ENCODE peak calls at places on chromosomes 1 and 21, in five cellular contexts. H is aorta, K is PC-9, Z is body of pancreas, L is upper lobe of left lung. W is an unnamed sample.

GRCh38 chr1:36096500-36097412 is 8.1 kb downstream of the ADPRS start:
- DNase-seq in K (no peak), L (no peak), Z (no peak), H (peak; percentile 73), W (no peak)

GRCh38 chr1:48851638-48852037 is 74.9 kb upstream of the BEND5 start:
- DNase-seq in Z (no peak), L (no peak), K (no peak), H (no peak), W (no peak)

GRCh38 chr1:85940621-85941306 is 215.8 kb downstream of the COL24A1 start:
- DNase-seq in H (no peak), Z (no peak), L (no peak), K (no peak), W (no peak)

GRCh38 chr1:42876009-42876408 is 29.6 kb downstream of the ZNF691 start:
- DNase-seq in H (no peak), K (no peak), L (no peak), Z (no peak), W (no peak)

GRCh38 chr1:185398599-185398998 is 81.6 kb upstream of the IVNS1ABP start:
- DNase-seq in L (no peak), K (no peak), H (no peak), Z (no peak), W (no peak)

GRCh38 chr1:167899253-167899681 is 14.7 kb downstream of the ADCY10 start:
- DNase-seq in L (no peak), H (peak; percentile 88), K (no peak), Z (peak; percentile 64), W (no peak)

GRCh38 chr1:155086856-155087535 is 8.4 kb downstream of the EFNA3 start:
- DNase-seq in Z (no peak), L (no peak), H (peak; percentile 75), K (no peak), W (no peak)

GRCh38 chr1:24640288-24640687 is 2.8 kb upstream of the SRRM1 start:
- DNase-seq in L (no peak), H (no peak), Z (peak; percentile 50), K (no peak), W (no peak)

GRCh38 chr1:97247196-97247595 is 525.6 kb downstream of the PTBP2 start:
- DNase-seq in K (no peak), Z (no peak), H (no peak), L (no peak), W (no peak)

GRCh38 chr1:26733982-26734381 is 38.2 kb downstream of the ARID1A start:
- DNase-seq in Z (no peak), H (no peak), K (peak; percentile 92), L (no peak), W (no peak)

GRCh38 chr21:43917515-43918384 is 52.7 kb downstream of the AGPAT3 start:
- DNase-seq in H (peak; percentile 41), K (no peak), L (no peak), Z (peak; percentile 34), W (no peak)

GRCh38 chr1:166307261-166308188 is 140.7 kb upstream of the FAM78B start:
- DNase-seq in L (no peak), H (no peak), K (no peak), Z (peak; percentile 7), W (no peak)

GRCh38 chr1:50418600-50419109 is 4.6 kb downstream of the DMRTA2 start:
- DNase-seq in K (no peak), H (peak; percentile 78), Z (no peak), L (peak; percentile 82), W (no peak)

GRCh38 chr1:182771187-182771984 is 18.2 kb upstream of the NPL start:
- DNase-seq in Z (no peak), K (no peak), H (no peak), L (no peak), W (no peak)

GRCh38 chr1:155072531-155073289 is 5.9 kb upstream of the EFNA3 start:
- DNase-seq in H (peak; percentile 48), Z (no peak), L (no peak), K (no peak), W (no peak)

GRCh38 chr1:62439652-62440371 is 3.0 kb downstream of the USP1 start:
- DNase-seq in H (no peak), Z (no peak), L (no peak), K (no peak), W (no peak)

GRCh38 chr1:20449736-20450311 is 36.2 kb downstream of the CAMK2N1 start:
- DNase-seq in Z (no peak), K (peak; percentile 39), H (no peak), L (no peak), W (no peak)

GRCh38 chr1:227728059-227728891 is 6.8 kb downstream of the JMJD4 start:
- DNase-seq in L (peak; percentile 92), Z (peak; percentile 94), H (peak; percentile 92), K (peak; percentile 86), W (peak; percentile 67)

GRCh38 chr1:162696286-162696862 is 64.1 kb downstream of the DDR2 start:
- DNase-seq in Z (peak; percentile 60), H (no peak), L (peak; percentile 17), K (peak; percentile 81), W (peak; percentile 53)

GRCh38 chr1:180842890-180843289 is 69.8 kb upstream of the KIAA1614 start:
- DNase-seq in L (no peak), H (no peak), K (no peak), Z (peak; percentile 16), W (no peak)

GRCh38 chr1:59163268-59164092 is 133.4 kb upstream of the FGGY start:
- DNase-seq in Z (no peak), H (no peak), K (no peak), L (no peak), W (no peak)

GRCh38 chr1:44783697-44784093 is 4.3 kb downstream of the BEST4 start:
- DNase-seq in H (no peak), K (no peak), Z (peak; percentile 47), L (no peak), W (no peak)

GRCh38 chr1:216216304-216216703 is 206.9 kb downstream of the USH2A start:
- DNase-seq in Z (no peak), K (no peak), H (no peak), L (no peak), W (no peak)

GRCh38 chr1:199510314-199510713 is 517.2 kb upstream of the NR5A2 start:
- DNase-seq in K (no peak), Z (no peak), L (no peak), H (no peak), W (no peak)
- H3K4me1 ChIP-seq in K (no peaks in the 10 kb centered on the region), Z (no peaks in the 10 kb centered on the region), L (no peaks in the 10 kb centered on the region), H (no peaks in the 10 kb centered on the region), W (no peaks in the 10 kb centered on the region)

GRCh38 chr1:10936998-10937901 is 75.2 kb upstream of the TARDBP start:
- DNase-seq in H (no peak), K (no peak), L (no peak), Z (no peak), W (no peak)
- H3K4me1 ChIP-seq in H (no peaks in the 10 kb centered on the region), K (no peaks in the 10 kb centered on the region), L (peaks cover 6% of the 10 kb centered on the region), Z (peaks cover 7% of the 10 kb centered on the region), W (no peaks in the 10 kb centered on the region)

GRCh38 chr1:160398823-160399222 is 1.5 kb upstream of the VANGL2 start:
- DNase-seq in K (no peak), H (no peak), Z (no peak), L (no peak), W (no peak)
- H3K4me1 ChIP-seq in K (no peaks in the 10 kb centered on the region), H (no peaks in the 10 kb centered on the region), Z (peaks cover 22% of the 10 kb centered on the region), L (peaks cover 15% of the 10 kb centered on the region), W (no peaks in the 10 kb centered on the region)

GRCh38 chr1:112444269-112444668 is 48.3 kb downstream of the CTTNBP2NL start:
- DNase-seq in K (no peak), L (no peak), H (no peak), Z (no peak), W (no peak)

GRCh38 chr1:112449630-112449983 is 53.6 kb downstream of the CTTNBP2NL start:
- DNase-seq in L (no peak), H (no peak), Z (no peak), K (no peak), W (no peak)

GRCh38 chr1:112445591-112445990 is 49.6 kb downstream of the CTTNBP2NL start:
- DNase-seq in H (no peak), K (no peak), Z (no peak), L (no peak), W (no peak)

GRCh38 chr1:112448937-112449629 is 53.1 kb downstream of the CTTNBP2NL start:
- DNase-seq in K (no peak), Z (no peak), H (no peak), L (no peak), W (no peak)

DNA sequence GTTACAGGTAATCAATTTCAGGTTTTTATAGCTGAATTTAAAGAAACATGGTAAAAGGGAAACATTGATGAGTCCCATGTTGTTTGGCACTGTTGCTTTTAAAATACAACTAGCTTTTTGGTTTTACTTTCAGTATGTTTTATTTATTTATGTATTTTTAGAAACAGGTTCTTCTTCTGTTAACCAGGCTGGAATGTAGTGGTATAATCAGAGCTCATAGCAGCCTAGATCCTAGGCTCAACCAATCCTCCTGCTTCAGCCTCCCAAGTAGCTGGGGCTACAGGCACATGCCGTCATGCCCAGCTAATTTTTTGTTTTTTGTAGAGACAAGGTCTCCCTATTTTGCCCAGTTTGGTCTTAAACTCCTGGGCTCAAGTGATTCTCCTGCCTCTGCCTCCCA is 50.4 kb downstream of the CTTNBP2NL start:
- DNase-seq in K (no peak), H (no peak), Z (no peak), L (no peak), W (no peak)
- H3K4me1 ChIP-seq in K (peaks cover 15% of the 10 kb centered on the region), H (no peaks in the 10 kb centered on the region), Z (peaks cover 10% of the 10 kb centered on the region), L (peaks cover 20% of the 10 kb centered on the region), W (no peaks in the 10 kb centered on the region)

GRCh38 chr1:28458237-28459228 is 47.3 kb upstream of the RCC1 start:
- DNase-seq in K (no peak), L (no peak), Z (no peak), H (no peak), W (no peak)
- H3K4me1 ChIP-seq in K (peaks cover 6% of the 10 kb centered on the region), L (peaks cover 3% of the 10 kb centered on the region), Z (no peaks in the 10 kb centered on the region), H (no peaks in the 10 kb centered on the region), W (no peaks in the 10 kb centered on the region)

DNA sequence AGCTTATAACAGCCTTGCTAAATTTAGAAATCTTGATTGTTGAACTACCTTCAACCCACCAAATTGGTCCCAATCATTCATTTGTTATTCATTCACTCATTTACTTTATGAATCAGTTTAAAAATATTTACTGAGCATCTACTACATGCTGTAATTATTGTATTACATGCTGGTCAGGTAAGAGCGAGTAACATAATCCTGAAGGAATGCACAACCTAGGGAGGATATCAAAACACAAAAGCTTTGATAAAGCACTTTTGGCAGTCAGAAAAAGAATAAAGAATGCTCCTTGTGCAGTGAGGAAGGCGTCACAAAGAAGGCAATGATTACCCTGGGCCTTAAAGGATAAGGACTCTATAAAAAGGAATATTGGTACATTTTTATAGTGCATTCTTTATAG is 518.9 kb upstream of the NR5A2 start:
- DNase-seq in L (no peak), H (no peak), K (peak; percentile 35), Z (no peak), W (no peak)
- H3K4me1 ChIP-seq in L (no peaks in the 10 kb centered on the region), H (no peaks in the 10 kb centered on the region), K (no peaks in the 10 kb centered on the region), Z (no peaks in the 10 kb centered on the region), W (no peaks in the 10 kb centered on the region)

W was measured in breast epithelium.